ENCODE peak calls at places on chromosomes 13 and 19, in seven cellular contexts. G, T, C, H, D, O and N are unnamed samples.

GRCh38 chr13:113001251-113002140 is 32.5 kb downstream of the MCF2L start:
- DNase-seq in G (no peak), T (no peak), C (peak; percentile 85), H (no peak), D (no peak), O (no peak), N (no peak)

GRCh38 chr13:35848868-35849644 is 282.1 kb downstream of the DCLK1 start:
- DNase-seq in G (no peak), T (no peak), C (no peak), H (no peak), D (no peak), O (no peak), N (no peak)

GRCh38 chr19:54096642-54097106 is 3.9 kb downstream of the OSCAR start:
- DNase-seq in G (no peak), T (no peak), C (no peak), H (no peak), D (peak; percentile 25), O (no peak), N (no peak)

GRCh38 chr13:48094404-48094780 is 512 bp downstream of the MED4 start:
- DNase-seq in G (no peak), T (no peak), C (no peak), H (no peak), D (peak; percentile 14), O (peak; percentile 2), N (no peak)

GRCh38 chr19:52527954-52528326 is 472 bp downstream of the ZNF808 start:
- DNase-seq in G (no peak), T (no peak), C (peak; percentile 21), H (no peak), D (no peak), O (no peak), N (no peak)

GRCh38 chr13:108705031-108705430 is 75.6 kb downstream of the MYO16 start:
- DNase-seq in G (no peak), T (no peak), C (no peak), H (no peak), D (peak; percentile 5), O (no peak), N (no peak)

GRCh38 chr19:47272448-47273312 is 2.0 kb upstream of the INAFM1 start:
- DNase-seq in G (no peak), T (no peak), C (peak; percentile 48), H (peak; percentile 40), D (no peak), O (peak; percentile 49), N (peak; percentile 26)

GRCh38 chr13:36728006-36728405 is 54.2 kb downstream of the SERTM1 start:
- DNase-seq in G (no peak), T (no peak), C (no peak), H (no peak), D (no peak), O (no peak), N (no peak)

GRCh38 chr19:31819837-31820236 is 470.6 kb upstream of the TSHZ3 start:
- DNase-seq in G (no peak), T (no peak), C (no peak), H (no peak), D (no peak), O (no peak), N (no peak)

GRCh38 chr19:28567834-28568233 is 645.1 kb downstream of the UQCRFS1 start:
- DNase-seq in G (no peak), T (no peak), C (no peak), H (no peak), D (no peak), O (no peak), N (no peak)

GRCh38 chr19:35768082-35768421 is 7.3 kb upstream of the ARHGAP33 start:
- DNase-seq in G (no peak), T (no peak), C (no peak), H (no peak), D (no peak), O (no peak), N (no peak)

GRCh38 chr19:41939861-41940442 is 11.7 kb upstream of the ERFL start:
- DNase-seq in G (no peak), T (no peak), C (no peak), H (peak; percentile 33), D (no peak), O (peak; percentile 36), N (no peak)

GRCh38 chr13:44188257-44188656 is 185.4 kb upstream of the SERP2 start:
- DNase-seq in G (no peak), T (no peak), C (no peak), H (no peak), D (peak; percentile 94), O (no peak), N (no peak)

GRCh38 chr13:83825676-83826075 is 56.6 kb downstream of the SLITRK1 start:
- DNase-seq in G (no peak), T (no peak), C (no peak), H (no peak), D (no peak), O (no peak), N (no peak)

GRCh38 chr13:94483970-94484369 is 4.5 kb upstream of the DCT start:
- DNase-seq in G (no peak), T (no peak), C (no peak), H (no peak), D (no peak), O (no peak), N (no peak)

GRCh38 chr13:96984061-96984508 is 10.2 kb downstream of the OXGR1 start:
- DNase-seq in G (no peak), T (no peak), C (peak; percentile 66), H (no peak), D (peak; percentile 64), O (no peak), N (no peak)

GRCh38 chr19:6828698-6829633 is 56.5 kb downstream of the VAV1 start:
- DNase-seq in G (no peak), T (no peak), C (no peak), H (no peak), D (no peak), O (peak; percentile 6), N (peak; percentile 12)

GRCh38 chr19:47005873-47006272 is 13.8 kb upstream of the NPAS1 start:
- DNase-seq in G (no peak), T (no peak), C (no peak), H (no peak), D (no peak), O (no peak), N (no peak)

GRCh38 chr13:27654816-27655215 is 33.1 kb downstream of the POLR1D start:
- DNase-seq in G (no peak), T (no peak), C (no peak), H (no peak), D (no peak), O (no peak), N (no peak)

GRCh38 chr19:56369886-56370676 is 23.3 kb downstream of the ZNF582 start:
- DNase-seq in G (no peak), T (no peak), C (no peak), H (no peak), D (no peak), O (no peak), N (no peak)
- H3K9me3 ChIP-seq in G (peaks cover 18% of the 10 kb centered on the region), T (peaks cover 21% of the 10 kb centered on the region), C (no peaks in the 10 kb centered on the region), H (peaks cover 7% of the 10 kb centered on the region), D (peaks cover 18% of the 10 kb centered on the region), O (peaks cover 36% of the 10 kb centered on the region), N (peaks cover 14% of the 10 kb centered on the region)

DNA sequence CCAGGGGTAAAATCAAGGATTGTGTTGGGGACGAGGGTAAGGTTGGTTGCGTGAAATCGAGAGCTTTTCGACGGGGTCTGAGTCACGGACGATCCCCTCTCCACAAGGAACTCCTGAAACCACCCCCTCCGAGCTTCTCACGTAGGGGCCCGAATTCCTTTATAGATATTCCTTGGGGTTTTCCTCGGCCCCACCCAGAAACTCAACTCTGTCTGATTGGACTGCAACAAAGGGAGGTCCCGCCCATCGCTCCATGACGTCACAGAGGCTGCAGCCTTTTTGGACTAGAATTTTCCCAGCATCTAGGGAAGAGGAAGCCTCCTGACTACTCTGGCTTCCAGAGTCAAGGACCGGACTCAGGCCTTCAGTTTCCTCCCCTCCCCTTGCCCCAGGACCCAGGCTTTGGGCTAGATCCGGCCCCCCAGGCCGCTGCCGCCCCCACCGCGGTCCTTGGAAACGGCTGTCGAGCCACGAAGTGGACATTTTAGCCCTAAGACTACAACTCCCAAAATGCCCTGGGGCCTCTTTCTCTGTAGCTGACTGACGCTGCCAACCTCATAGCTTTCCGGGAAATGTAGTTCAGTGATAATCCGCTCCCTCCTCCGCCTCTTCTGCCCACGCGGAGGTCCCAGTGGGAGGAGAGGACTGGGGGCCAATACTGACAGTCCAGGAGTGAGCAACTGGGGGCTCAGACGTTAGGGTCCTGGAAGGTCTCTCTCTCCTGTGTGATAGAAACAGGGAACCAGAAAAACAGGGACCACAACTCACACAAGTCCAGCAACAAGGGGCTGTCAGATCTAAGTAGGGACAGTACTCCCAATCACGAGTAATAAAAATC is at the start of gene IZUMO1:
- DNase-seq in G (peak; percentile 33), T (peak; percentile 66), C (peak; percentile 78), H (no peak), D (no peak), O (peak; percentile 19), N (peak; percentile 43)
- H3K9me3 ChIP-seq in G (no peaks in the 10 kb centered on the region), T (peaks cover 11% of the 10 kb centered on the region), C (no peaks in the 10 kb centered on the region), H (no peaks in the 10 kb centered on the region), D (no peaks in the 10 kb centered on the region), O (peaks cover 5% of the 10 kb centered on the region), N (no peaks in the 10 kb centered on the region)

DNA sequence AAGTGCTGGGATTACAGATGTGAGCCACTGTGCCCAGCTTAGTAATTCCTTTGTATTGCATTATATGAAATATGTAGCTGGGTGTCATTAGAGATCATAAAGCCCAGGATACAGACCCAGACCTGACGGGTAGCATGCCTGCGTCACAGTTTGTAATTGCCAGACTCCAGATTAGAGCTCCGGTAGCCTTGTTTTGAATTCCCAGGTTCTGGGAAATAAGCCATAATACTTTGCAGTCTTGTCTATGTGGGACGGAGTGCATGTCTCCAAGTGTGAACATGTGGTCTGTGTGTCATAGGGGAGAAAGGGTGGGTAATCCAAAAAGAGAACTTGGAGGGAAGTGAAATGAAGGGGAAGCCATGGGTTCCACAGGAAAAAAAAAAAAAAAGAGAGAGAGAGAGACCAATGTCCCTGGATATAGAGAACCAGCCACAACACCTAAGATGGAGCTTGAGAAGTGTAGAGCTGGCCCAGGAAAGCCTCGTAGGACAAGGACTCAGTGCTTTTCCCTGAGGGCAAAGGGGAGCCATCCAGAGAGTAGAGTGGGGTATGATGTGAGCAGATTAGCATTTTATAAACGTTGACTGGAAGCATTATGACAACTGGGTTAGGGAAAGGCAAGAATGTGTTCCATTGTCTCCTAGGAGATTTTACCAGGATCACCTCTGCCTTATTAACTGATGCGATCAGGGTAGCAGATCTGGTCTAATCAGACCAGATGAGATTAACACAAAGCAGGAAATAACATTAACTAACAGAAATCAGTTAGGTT is 2.6 kb downstream of the ZSCAN4 start:
- DNase-seq in G (no peak), T (no peak), C (no peak), H (no peak), D (no peak), O (no peak), N (no peak)
- H3K9me3 ChIP-seq in G (no peaks in the 10 kb centered on the region), T (peaks cover under 1% of the 10 kb centered on the region), C (no peaks in the 10 kb centered on the region), H (no peaks in the 10 kb centered on the region), D (no peaks in the 10 kb centered on the region), O (no peaks in the 10 kb centered on the region), N (no peaks in the 10 kb centered on the region)

DNA sequence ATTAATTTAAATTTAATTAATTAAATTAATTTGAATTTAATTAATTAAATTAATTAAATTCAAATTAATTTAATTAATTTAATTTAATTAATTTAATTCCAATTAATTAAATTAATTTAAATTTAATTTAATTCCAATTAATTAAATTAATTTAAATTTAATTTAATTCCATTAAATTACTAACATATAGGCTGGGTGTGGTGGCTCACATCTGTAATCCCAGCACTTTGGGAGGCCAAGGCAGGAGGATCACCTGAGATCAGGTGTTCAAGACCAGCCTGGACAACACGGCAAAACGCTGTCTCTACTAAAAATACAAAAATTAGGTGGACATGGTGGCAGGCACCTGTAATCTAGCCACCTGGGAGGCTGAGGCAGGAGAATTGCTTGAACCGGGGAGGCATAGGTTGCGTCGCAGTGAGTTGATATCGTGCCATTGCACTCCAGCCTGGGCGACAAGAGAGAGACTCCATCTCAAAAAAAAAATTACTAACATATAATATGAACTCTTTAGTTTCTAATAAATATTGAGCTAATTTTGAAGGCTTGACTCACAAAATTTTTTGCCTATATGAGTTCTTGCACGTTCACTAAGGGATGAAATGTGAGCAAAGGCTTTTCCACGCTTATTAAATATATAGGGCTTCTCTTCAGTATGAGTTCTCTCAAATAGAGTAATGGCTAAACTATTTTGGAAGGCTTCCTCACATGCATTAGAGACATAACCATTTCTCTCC is 9.0 kb upstream of the USP29 start:
- DNase-seq in G (no peak), T (no peak), C (no peak), H (no peak), D (no peak), O (no peak), N (no peak)
- H3K9me3 ChIP-seq in G (peaks cover 26% of the 10 kb centered on the region), T (peaks cover 40% of the 10 kb centered on the region), C (no peaks in the 10 kb centered on the region), H (peaks cover 19% of the 10 kb centered on the region), D (peaks cover 14% of the 10 kb centered on the region), O (peaks cover 61% of the 10 kb centered on the region), N (peaks cover 3% of the 10 kb centered on the region)